ENCODE peak calls at places on chromosomes 5 and 9, in five cellular contexts. I is HCT116, A is endothelial cell of umbilical vein, H is K562, T is HepG2. F is an unnamed sample.

GRCh38 chr5:138305797-138306196 is 25.8 kb downstream of the CDC25C start:
- DNase-seq in H (no peak), T (peak), A (no peak), I (no peak), F (no peak)

GRCh38 chr9:93346240-93347112 is 105.0 kb upstream of the FAM120A start:
- DNase-seq in H (no peak), T (no peak), A (no peak), I (no peak), F (peak)

GRCh38 chr9:73213300-73213699 is 61.6 kb downstream of the ANXA1 start:
- DNase-seq in T (no peak), A (no peak), I (no peak), H (no peak), F (no peak)

GRCh38 chr9:5355817-5356216 is 16.1 kb upstream of the RLN1 start:
- DNase-seq in T (no peak), I (no peak), H (no peak), A (no peak), F (no peak)

GRCh38 chr9:128163027-128163515 is 3.0 kb downstream of the BBLN start:
- DNase-seq in A (no peak), T (no peak), H (no peak), I (no peak), F (no peak)

GRCh38 chr9:95574866-95575553 is 58.2 kb upstream of the PTCH1 start:
- DNase-seq in A (no peak), T (no peak), I (no peak), H (no peak), F (no peak)

GRCh38 chr9:14372437-14373318 is 58.7 kb upstream of the NFIB start:
- DNase-seq in A (peak), T (peak), I (peak), H (peak), F (peak)

GRCh38 chr9:99357575-99357974 is 135.5 kb downstream of the SEC61B start:
- DNase-seq in I (no peak), T (no peak), A (no peak), H (no peak), F (no peak)

GRCh38 chr5:135434591-135435466 is 12.3 kb downstream of the DCANP1 start:
- DNase-seq in H (no peak), T (peak), I (no peak), A (no peak), F (no peak)

DNA sequence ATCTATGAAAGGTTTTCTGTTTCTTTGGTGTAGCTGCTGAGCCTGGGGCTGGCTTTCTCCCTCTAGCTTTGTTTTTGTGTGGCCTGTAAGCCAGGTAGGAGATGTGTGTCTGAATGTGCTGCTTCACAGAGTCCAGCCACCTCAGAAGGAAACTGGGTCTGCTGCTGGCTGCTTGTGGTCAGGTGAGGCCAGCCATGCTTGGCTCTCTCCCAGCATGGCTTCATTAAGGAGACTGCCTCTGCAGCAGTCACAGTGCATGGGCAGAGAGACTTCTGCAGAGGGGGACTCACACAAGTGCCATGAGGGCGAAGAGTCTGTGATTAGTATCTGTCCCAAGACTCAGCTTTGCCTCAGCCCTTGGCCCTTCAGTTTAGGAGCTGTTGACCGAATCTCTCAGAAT is 50.6 kb downstream of the MAN2A1 start:
- DNase-seq in A (peak), T (no peak), H (no peak), I (no peak), F (no peak)
- TF ChIP-seq MAX in A (no peak), T (no peak), H (no peak), I (no peak), F (no peak)

GRCh38 chr9:114250235-114250568 is 72.7 kb upstream of the ORM1 start:
- DNase-seq in H (no peak), A (no peak), T (no peak), I (no peak), F (peak)
- TF ChIP-seq POLR2AphosphoS5 in H (no peak), A (no peak), T (peak), I (no peak), F (peak)

DNA sequence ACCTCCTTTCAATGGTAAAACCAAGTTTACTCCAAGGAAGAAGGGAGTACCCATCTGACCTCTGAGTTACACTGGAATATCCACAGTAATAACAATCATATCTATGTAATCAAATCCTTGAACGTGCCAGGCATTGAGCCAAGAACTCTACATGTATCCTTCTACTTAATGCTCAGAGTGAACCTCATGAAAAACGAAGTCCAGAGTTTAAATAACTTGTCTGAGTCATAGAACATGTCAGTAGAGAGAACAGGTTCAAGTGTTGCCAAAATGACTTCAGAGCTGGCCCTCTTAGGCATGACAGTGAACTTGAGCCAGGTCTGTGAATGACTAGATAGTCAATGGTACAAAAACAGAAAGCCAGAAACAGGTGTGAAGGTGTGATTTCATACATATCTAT is 164.1 kb upstream of the ZNF618 start:
- DNase-seq in I (no peak), A (peak), H (no peak), T (no peak), F (no peak)
- TF ChIP-seq MAX in I (no peak), A (no peak), H (no peak), T (no peak), F (no peak)

GRCh38 chr9:129486496-129487306 is 134.2 kb downstream of the C9orf50 start:
- DNase-seq in T (no peak), I (no peak), H (no peak), A (no peak), F (peak)
- TF ChIP-seq POLR2AphosphoS5 in T (no peak), I (no peak), H (no peak), A (no peak), F (no peak)

GRCh38 chr5:15103864-15104263 is 232.3 kb upstream of the ANKH start:
- DNase-seq in I (no peak), T (no peak), H (no peak), A (no peak), F (no peak)
- TF ChIP-seq MAX in I (no peak), T (no peak), H (no peak), A (no peak), F (no peak)

GRCh38 chr9:80649001-80649420 is 1040.3 kb downstream of the TLE1 start:
- DNase-seq in A (peak), I (no peak), H (no peak), T (no peak), F (no peak)
- TF ChIP-seq POLR2AphosphoS5 in A (no peak), I (no peak), H (no peak), T (no peak), F (no peak)

GRCh38 chr9:100714372-100715099 is 136.7 kb downstream of the CAVIN4 start:
- DNase-seq in H (peak), A (peak), I (peak), T (peak), F (peak)
- TF ChIP-seq MAX in H (no peak), A (no peak), I (no peak), T (no peak), F (no peak)

F was measured in SK-N-SH.